ENCODE peak calls at places on chromosomes 12 and 14, in ten cellular contexts. C is heart left ventricle, Z is HepG2, O is tibial nerve, I is IMR-90, Q is stomach, X is ovary, M is transverse colon, N is A549, W is body of pancreas. J is an unnamed sample. For H3K4me1, the result is how much of the 10 kb centered on the place peaks cover.

GRCh38 chr12:104305349-104305748 is 1.8 kb downstream of the EID3 start:
- DNase-seq in X (no peak), O (no peak), N (no peak), Z (no peak), C (no peak), I (no peak), Q (no peak), M (no peak), W (no peak), J (no peak)

GRCh38 chr12:46825526-46826414 is at the start of gene SLC38A4:
- DNase-seq in I (peak), X (no peak), O (no peak), C (no peak), M (peak), N (no peak), Q (no peak), W (peak), Z (peak), J (no peak)

GRCh38 chr12:9363145-9363544 is 154.9 kb upstream of the PZP start:
- DNase-seq in I (no peak), M (no peak), Z (no peak), X (no peak), C (no peak), N (no peak), W (no peak), O (no peak), Q (no peak), J (no peak)

GRCh38 chr14:93013368-93013719 is 90.4 kb downstream of the CHGA start:
- DNase-seq in X (no peak), M (no peak), O (no peak), C (no peak), Q (no peak), W (peak), I (peak), Z (no peak), N (no peak), J (no peak)

GRCh38 chr14:24332094-24332983 is 2.5 kb downstream of the ADCY4 start:
- DNase-seq in Q (peak), Z (peak), C (peak), W (peak), N (peak), I (peak), O (no peak), M (peak), X (peak), J (peak)

GRCh38 chr12:75660805-75661404 is 149.5 kb upstream of the KRR1 start:
- DNase-seq in M (no peak), I (peak), C (no peak), W (no peak), Q (no peak), O (no peak), N (peak), Z (no peak), X (no peak), J (no peak)

GRCh38 chr12:4168041-4168440 is 105.5 kb upstream of the CCND2 start:
- DNase-seq in N (no peak), Q (no peak), I (no peak), O (no peak), C (no peak), Z (no peak), M (no peak), W (no peak), X (no peak), J (peak)

GRCh38 chr14:69287096-69287991 is 27.4 kb downstream of the GALNT16 start:
- DNase-seq in O (no peak), N (peak), W (no peak), X (no peak), C (no peak), M (no peak), Z (peak), I (no peak), Q (no peak), J (peak)

GRCh38 chr14:105577339-105577861 is 51.0 kb downstream of the TMEM121 start:
- DNase-seq in C (no peak), Q (no peak), N (no peak), X (no peak), I (no peak), Z (no peak), M (no peak), O (no peak), W (no peak), J (no peak)

GRCh38 chr14:97539389-97539786 is 742.2 kb downstream of the VRK1 start:
- DNase-seq in X (no peak), C (no peak), Q (no peak), W (no peak), M (no peak), O (no peak), I (no peak), N (no peak), Z (no peak), J (no peak)

GRCh38 chr14:68977741-68978549 is 1.2 kb downstream of the ACTN1 start:
- DNase-seq in M (peak), O (peak), X (peak), Z (no peak), Q (peak), W (peak), N (peak), I (peak), C (peak), J (peak)

GRCh38 chr12:18421840-18422239 is 160.5 kb downstream of the PIK3C2G start:
- DNase-seq in Z (no peak), M (no peak), Q (no peak), O (no peak), N (no peak), W (no peak), C (no peak), X (no peak), I (peak), J (no peak)

GRCh38 chr14:61315288-61315687 is 6.1 kb upstream of the PRKCH start:
- DNase-seq in N (no peak), O (no peak), Z (no peak), X (no peak), I (no peak), C (no peak), M (no peak), Q (no peak), W (no peak), J (no peak)

GRCh38 chr14:99242816-99243795 is 28.9 kb downstream of the BCL11B start:
- DNase-seq in W (no peak), Q (no peak), O (no peak), N (no peak), M (no peak), Z (no peak), I (no peak), X (no peak), C (no peak), J (no peak)

DNA sequence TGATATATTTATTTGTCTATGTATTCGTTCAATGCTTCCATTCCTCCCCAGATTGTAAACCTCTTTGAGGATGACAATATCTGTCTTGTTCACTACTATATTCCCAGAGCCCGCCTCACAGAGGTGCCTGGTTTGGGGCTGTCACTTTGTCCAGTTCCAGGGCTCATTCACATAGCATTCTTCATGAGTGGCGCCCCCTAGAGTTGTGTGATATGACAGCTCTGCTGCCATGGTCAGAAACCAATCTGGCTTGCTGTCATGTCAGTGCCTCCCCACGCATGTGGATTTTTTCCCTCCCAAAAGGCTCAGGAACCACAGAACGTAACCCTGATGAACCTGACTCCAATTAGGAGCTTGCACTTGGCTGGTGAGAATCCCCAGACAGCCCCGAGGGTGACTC is 145.4 kb downstream of the PTPN11 start:
- DNase-seq in X (no peak), C (no peak), I (no peak), Q (no peak), W (no peak), M (no peak), Z (no peak), O (no peak), N (no peak), J (no peak)
- TF ChIP-seq CTCF in X (no peak), C (no peak), I (no peak), Q (no peak), W (no peak), M (no peak), Z (peak), O (no peak), N (peak), J (no peak)

DNA sequence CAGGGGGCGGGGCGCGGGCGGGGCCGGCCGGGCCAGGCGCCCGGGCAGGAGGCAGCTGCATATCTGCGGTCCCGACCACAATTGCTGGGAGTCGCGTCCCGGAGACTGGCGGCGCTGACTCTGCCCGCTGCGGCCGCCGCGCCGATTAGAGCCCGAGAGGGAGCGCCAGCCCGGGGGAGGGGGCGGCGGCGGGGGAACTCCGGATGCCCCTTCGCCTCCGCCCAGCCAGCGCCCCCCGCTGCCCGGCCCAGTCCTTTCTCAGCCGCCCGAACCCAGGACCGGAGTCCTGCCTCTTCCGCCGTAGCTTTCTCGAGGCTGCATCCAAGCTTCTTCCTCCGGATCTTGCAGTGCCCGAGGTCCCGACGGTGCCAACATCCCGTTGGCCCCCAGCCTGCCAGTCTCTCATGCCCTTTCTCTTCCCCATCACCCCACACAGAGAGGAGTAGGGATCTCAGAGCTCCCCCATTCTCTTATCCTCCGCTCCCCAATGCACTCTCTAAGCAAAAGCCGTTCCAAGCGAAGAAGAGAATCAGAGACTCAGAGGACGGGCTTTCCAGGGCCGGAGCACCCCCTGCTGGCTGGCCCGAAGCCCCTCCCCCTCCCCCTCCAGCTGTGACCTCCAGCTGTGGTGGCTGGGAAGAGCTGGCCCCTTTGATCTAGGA is 8.8 kb upstream of the SP7 start:
- DNase-seq in N (peak), O (peak), Q (peak), C (peak), I (peak), W (peak), X (peak), M (peak), Z (peak), J (peak)
- TF ChIP-seq POLR2A in N (peak), O (no peak), Q (no peak), C (no peak), I (peak), W (no peak), X (no peak), M (peak), Z (no peak), J (peak)

DNA sequence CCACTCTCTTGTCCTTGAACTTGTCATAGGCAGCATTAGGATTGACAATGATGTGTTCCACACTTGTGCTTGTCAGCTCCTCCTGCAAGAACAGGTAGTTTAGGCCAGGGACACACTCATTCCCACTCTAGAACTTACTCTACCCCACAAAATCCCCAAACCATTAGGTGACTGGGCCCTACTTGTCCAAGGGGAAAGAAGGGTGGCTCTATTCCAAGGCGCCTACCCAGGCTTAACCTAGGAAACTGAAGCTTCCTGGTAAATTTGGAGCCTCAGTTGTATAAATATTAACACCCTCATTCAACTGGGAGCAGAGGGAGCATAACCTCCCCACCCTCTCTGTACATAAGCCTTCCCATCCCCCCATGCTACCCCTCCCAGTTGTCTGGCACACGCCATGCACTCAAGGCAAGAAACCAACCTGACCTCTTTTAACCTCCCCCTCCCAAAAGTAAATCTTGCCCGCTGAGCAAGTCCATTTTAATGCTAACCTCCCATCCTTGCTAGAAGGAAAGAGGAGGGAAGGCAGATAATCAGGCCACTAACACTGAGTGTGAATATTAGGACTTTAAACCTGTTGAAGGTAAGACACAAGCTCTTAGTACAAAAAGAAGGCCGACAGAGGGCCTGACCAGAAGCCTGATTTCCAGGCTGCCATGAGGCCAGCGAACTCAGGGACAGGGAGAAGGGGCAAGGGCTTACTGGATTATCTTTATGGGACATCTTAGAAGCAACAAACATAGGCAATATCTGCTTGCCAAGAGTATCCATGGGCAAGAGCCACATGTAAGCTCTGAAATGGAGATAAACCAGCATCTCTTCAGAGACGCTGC is 11.0 kb downstream of the DCTN2 start:
- DNase-seq in I (no peak), W (no peak), X (no peak), O (no peak), M (peak), N (no peak), Q (peak), C (no peak), Z (no peak), J (no peak)
- H3K4me1 ChIP-seq in I (under half), W (under half), X (under half), O (under half), M (under half), N (under half), Q (under half), C (under half), Z (under half), J (under half)

GRCh38 chr12:113090740-113091139 is 34.2 kb downstream of the DTX1 start:
- DNase-seq in O (no peak), M (no peak), C (no peak), Z (no peak), N (no peak), I (no peak), Q (no peak), W (no peak), X (no peak), J (no peak)

GRCh38 chr12:113093409-113094101 is 37.0 kb downstream of the DTX1 start:
- DNase-seq in C (no peak), O (no peak), M (no peak), Z (no peak), N (no peak), Q (no peak), X (no peak), I (no peak), W (no peak), J (no peak)

GRCh38 chr12:113091506-113091905 is 35.0 kb downstream of the DTX1 start:
- DNase-seq in Z (no peak), W (no peak), Q (no peak), O (no peak), I (no peak), N (no peak), X (no peak), M (no peak), C (no peak), J (no peak)

GRCh38 chr12:113094738-113095137 is 38.2 kb downstream of the DTX1 start:
- DNase-seq in N (no peak), I (no peak), Z (no peak), C (no peak), W (no peak), O (no peak), M (no peak), X (no peak), Q (no peak), J (no peak)

GRCh38 chr12:113092478-113093408 is 36.2 kb downstream of the DTX1 start:
- DNase-seq in Z (no peak), Q (peak), M (peak), W (peak), N (peak), X (no peak), C (no peak), I (no peak), O (no peak), J (peak)
- TF ChIP-seq CTCF in Z (peak), Q (no peak), M (no peak), W (no peak), N (peak), X (no peak), C (no peak), I (no peak), O (no peak), J (no peak)

DNA sequence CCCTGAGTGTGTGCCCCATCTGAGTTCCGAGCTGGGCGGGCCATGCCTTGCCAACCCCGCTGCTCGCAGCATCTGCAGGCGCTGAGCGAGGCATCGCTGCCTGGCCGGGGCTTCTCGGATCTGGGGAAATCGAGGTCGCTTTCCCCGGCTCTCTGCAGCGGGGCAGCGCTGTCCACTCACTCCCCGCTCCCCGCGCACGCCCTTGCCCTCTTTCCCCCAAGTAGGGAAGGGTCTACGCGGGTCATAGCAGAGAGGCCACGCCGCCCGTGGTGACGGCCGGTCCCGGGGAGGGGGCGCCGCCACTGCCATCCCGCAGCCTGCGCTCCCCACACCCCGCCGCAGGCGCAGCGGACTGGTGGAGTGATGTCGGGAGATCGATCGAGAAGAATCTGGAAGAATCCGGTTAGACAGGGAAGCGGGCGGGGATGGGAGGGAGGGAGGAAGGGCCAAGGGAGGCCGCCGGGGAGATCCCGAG is 472 bp upstream of the FKBP4 start:
- DNase-seq in Z (no peak), X (no peak), N (no peak), W (no peak), I (no peak), C (no peak), O (no peak), M (peak), Q (no peak), J (no peak)
- TF ChIP-seq POLR2A in Z (no peak), X (no peak), N (no peak), W (no peak), I (no peak), C (no peak), O (peak), M (no peak), Q (no peak), J (no peak)

GRCh38 chr12:21676781-21677180 is 19.1 kb upstream of the LDHB start:
- DNase-seq in N (no peak), O (no peak), Z (no peak), W (no peak), C (no peak), Q (no peak), M (no peak), X (no peak), I (no peak), J (no peak)
- H3K4me1 ChIP-seq in N (under half), O (under half), Z (under half), W (under half), C (under half), Q (under half), M (under half), X (under half), I (under half), J (under half)

GRCh38 chr12:85423947-85424346 is 143.9 kb downstream of the ALX1 start:
- DNase-seq in I (no peak), N (no peak), Q (no peak), Z (no peak), O (no peak), C (no peak), X (no peak), M (no peak), W (no peak), J (no peak)
- TF ChIP-seq CTCF in I (no peak), N (no peak), Q (no peak), Z (no peak), O (no peak), C (no peak), X (no peak), M (no peak), W (no peak), J (no peak)

GRCh38 chr12:114131824-114132223 is 165.7 kb upstream of the RBM19 start:
- DNase-seq in C (no peak), Q (no peak), O (no peak), W (no peak), M (no peak), Z (no peak), I (no peak), N (no peak), X (no peak), J (no peak)
- TF ChIP-seq POLR2A in C (no peak), Q (no peak), O (no peak), W (no peak), M (no peak), Z (no peak), I (no peak), N (no peak), X (no peak), J (no peak)

GRCh38 chr12:642633-643477 is 20.4 kb downstream of the NINJ2 start:
- DNase-seq in X (peak), O (no peak), N (peak), Q (peak), W (peak), M (peak), Z (no peak), I (peak), C (peak), J (peak)
- H3K4me1 ChIP-seq in X (under half), O (under half), N (under half), Q (under half), W (under half), M (under half), Z (half or more), I (under half), C (under half), J (under half)

DNA sequence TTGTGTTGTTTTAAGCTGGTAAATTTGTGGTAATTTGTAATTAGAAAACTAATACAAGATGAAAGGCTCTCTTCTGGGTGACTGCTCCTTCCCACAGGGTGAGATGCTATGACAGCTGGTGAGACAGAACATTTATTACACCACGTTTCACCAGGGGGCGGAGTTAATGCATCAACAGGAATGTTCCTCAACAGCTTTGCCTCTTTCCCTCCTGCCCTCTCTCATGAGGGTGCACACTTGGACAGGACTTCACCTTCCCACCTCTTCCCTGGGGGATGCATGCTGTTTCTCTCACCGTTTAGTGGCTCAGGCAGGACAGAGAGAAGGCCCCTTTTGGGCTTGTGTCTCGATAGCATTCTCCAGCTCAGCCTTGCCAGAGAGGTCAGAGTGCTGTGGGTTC is 13.4 kb upstream of the PPP1R1A start:
- DNase-seq in X (no peak), Q (no peak), N (no peak), W (no peak), Z (no peak), O (no peak), M (no peak), I (no peak), C (no peak), J (no peak)
- TF ChIP-seq CTCF in X (no peak), Q (no peak), N (no peak), W (no peak), Z (no peak), O (no peak), M (no peak), I (no peak), C (no peak), J (no peak)

J was measured in thyroid gland.